ENCODE peak calls at places on chromosomes 16 and 17, in six cellular contexts. N is heart left ventricle; G is naive thymus-derived CD4-positive, alpha-beta T cell; K is psoas muscle; Z is K562; S is mucosa of descending colon. X is an unnamed sample. For H3K4me1 and H3K9me3, the result is how much of the 10 kb centered on the place peaks cover.

GRCh38 chr17:51035436-51035835 is 85.2 kb downstream of the SPAG9 start:
- DNase-seq in Z (no peak), K (no peak), S (no peak), G (no peak), N (no peak), X (no peak)

GRCh38 chr17:41308251-41308917 is 725 bp downstream of the KRTAP16-1 start:
- DNase-seq in S (peak), Z (no peak), G (no peak), K (peak), N (peak), X (no peak)

GRCh38 chr17:55266051-55266957 is 1.5 kb downstream of the HLF start:
- DNase-seq in Z (no peak), S (no peak), N (no peak), K (no peak), G (no peak), X (no peak)

GRCh38 chr16:78140818-78141466 is 41.5 kb downstream of the WWOX start:
- DNase-seq in S (no peak), N (no peak), K (no peak), G (no peak), Z (no peak), X (no peak)

GRCh38 chr17:3889613-3890012 is 3.2 kb downstream of the CAMKK1 start:
- DNase-seq in N (no peak), K (no peak), Z (no peak), G (no peak), S (no peak), X (no peak)

GRCh38 chr16:4704491-4704890 is 11.1 kb downstream of the NUDT16L1 start:
- DNase-seq in Z (no peak), G (no peak), N (no peak), S (no peak), K (peak), X (no peak)

GRCh38 chr16:81723098-81723723 is 55.9 kb upstream of the PLCG2 start:
- DNase-seq in Z (peak), G (no peak), N (no peak), K (no peak), S (peak), X (peak)

GRCh38 chr17:82022310-82022980 is at the start of gene CENPX:
- DNase-seq in N (no peak), S (no peak), K (no peak), Z (no peak), G (no peak), X (no peak)

GRCh38 chr17:10126554-10127493 is 71.6 kb downstream of the GAS7 start:
- DNase-seq in S (no peak), N (peak), G (no peak), Z (no peak), K (peak), X (no peak)

GRCh38 chr17:16918443-16918842 is 53.5 kb downstream of the TNFRSF13B start:
- DNase-seq in K (no peak), N (no peak), G (no peak), S (peak), Z (no peak), X (no peak)

GRCh38 chr17:44360826-44361225 is 2.8 kb downstream of the FAM171A2 start:
- DNase-seq in K (no peak), S (no peak), Z (peak), G (no peak), N (peak), X (no peak)

GRCh38 chr16:62751218-62751617 is 715.0 kb upstream of the CDH8 start:
- DNase-seq in S (no peak), N (no peak), K (no peak), Z (no peak), G (no peak), X (no peak)

GRCh38 chr17:28751600-28752366 is 8.0 kb downstream of the TRAF4 start:
- DNase-seq in G (no peak), S (no peak), N (no peak), Z (no peak), K (peak), X (no peak)

GRCh38 chr16:89564476-89565255 is 4.2 kb downstream of the RPL13 start:
- DNase-seq in S (no peak), K (no peak), N (no peak), Z (no peak), G (no peak), X (no peak)

GRCh38 chr16:89556750-89557149 is 3.7 kb upstream of the RPL13 start:
- DNase-seq in Z (no peak), N (no peak), K (no peak), G (no peak), S (no peak), X (no peak)

GRCh38 chr17:6528557-6528956 is 27.8 kb downstream of the PITPNM3 start:
- DNase-seq in G (no peak), Z (no peak), S (no peak), K (no peak), N (no peak), X (no peak)

GRCh38 chr17:45223541-45224528 is 2.1 kb downstream of the FMNL1 start:
- DNase-seq in G (peak), S (no peak), Z (no peak), K (no peak), N (peak), X (peak)

GRCh38 chr16:22250522-22250921 is 44.4 kb downstream of the EEF2K start:
- DNase-seq in G (no peak), N (no peak), S (no peak), Z (no peak), K (peak), X (no peak)

GRCh38 chr16:22257440-22257839 is 39.8 kb upstream of the POLR3E start:
- DNase-seq in S (no peak), K (no peak), N (no peak), G (no peak), Z (no peak), X (no peak)

GRCh38 chr16:22252317-22252716 is 44.9 kb upstream of the POLR3E start:
- DNase-seq in G (no peak), S (no peak), N (no peak), K (no peak), Z (no peak), X (peak)

GRCh38 chr16:22255335-22255734 is 41.9 kb upstream of the POLR3E start:
- DNase-seq in G (no peak), S (no peak), N (no peak), K (no peak), Z (peak), X (no peak)

DNA sequence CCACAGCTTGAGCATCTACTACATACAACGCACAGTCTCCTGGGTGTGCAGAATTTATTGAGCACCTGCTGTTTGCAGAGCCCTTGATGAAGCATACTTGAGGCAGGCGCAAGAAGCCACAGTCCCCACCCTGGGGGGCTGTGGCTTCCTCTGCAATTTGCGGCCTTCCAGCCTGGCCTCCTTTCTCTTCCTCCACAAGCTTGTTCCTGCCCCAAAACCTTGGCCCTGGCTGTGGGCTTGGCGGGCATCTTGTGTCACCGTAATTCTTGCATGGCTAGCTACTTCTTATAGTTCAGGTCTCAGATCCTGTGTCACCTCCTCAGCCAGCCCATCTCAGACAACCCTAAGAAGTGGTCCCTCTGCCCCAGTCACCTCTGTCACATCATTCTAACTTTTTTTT is 43.9 kb upstream of the POLR3E start:
- DNase-seq in N (no peak), K (no peak), Z (no peak), S (no peak), G (no peak), X (no peak)
- H3K4me1 ChIP-seq in N (under half), K (under half), Z (under half), S (under half), G (under half), X (under half)

GRCh38 chr16:35599429-35600165 is 2140.2 kb downstream of the TP53TG3F start:
- DNase-seq in Z (no peak), N (no peak), S (no peak), G (no peak), K (no peak), X (no peak)

GRCh38 chr16:35602116-35602515 is 2142.7 kb downstream of the TP53TG3F start:
- DNase-seq in N (no peak), S (no peak), K (no peak), Z (no peak), G (no peak), X (no peak)

GRCh38 chr16:35596467-35596866 is 2137.1 kb downstream of the TP53TG3F start:
- DNase-seq in Z (no peak), K (no peak), N (no peak), S (no peak), G (no peak), X (no peak)

GRCh38 chr16:35598696-35599332 is 2139.4 kb downstream of the TP53TG3F start:
- DNase-seq in S (no peak), K (no peak), Z (no peak), G (no peak), N (no peak), X (no peak)
- H3K9me3 ChIP-seq in S (under half), K (under half), Z (under half), G (under half), N (under half), X (under half)

GRCh38 chr16:12155235-12155634 is 178.7 kb downstream of the SNX29 start:
- DNase-seq in S (no peak), Z (no peak), K (no peak), G (no peak), N (no peak), X (no peak)
- H3K4me1 ChIP-seq in S (under half), Z (under half), K (under half), G (under half), N (under half), X (under half)

DNA sequence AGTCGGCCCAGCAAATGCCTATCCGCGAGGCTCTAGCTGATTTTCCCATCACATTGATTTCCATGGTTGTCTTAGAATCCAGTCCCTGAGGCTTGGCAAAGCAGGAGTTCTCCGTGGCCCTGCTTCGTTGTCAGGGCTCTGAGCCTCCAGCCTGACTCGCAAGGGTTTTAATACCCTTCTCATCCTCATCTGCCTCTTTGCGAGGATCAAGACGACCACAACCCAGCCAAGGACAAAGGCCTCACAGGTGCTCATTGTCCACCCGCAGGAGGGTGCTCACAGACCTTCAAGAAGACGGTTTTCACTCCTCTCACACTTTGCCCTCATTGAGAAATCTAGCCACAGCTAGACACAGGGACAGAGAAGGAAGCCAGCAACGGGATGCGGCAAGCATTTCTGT is 610.8 kb downstream of the KCNJ18 start:
- DNase-seq in Z (no peak), K (no peak), G (no peak), S (no peak), N (no peak), X (no peak)
- H3K9me3 ChIP-seq in Z (under half), K (under half), G (under half), S (half or more), N (under half), X (under half)

X was measured in BE2C.